ENCODE peak calls at places on chromosomes 11 and 22, in five cellular contexts. E is esophagus squamous epithelium, J is cardiac muscle cell, Y is upper lobe of right lung, P is heart left ventricle. Q is an unnamed sample.

GRCh38 chr11:67442504-67443398 is 525 bp downstream of the CORO1B start:
- DNase-seq in E (no peak), J (no peak), Y (no peak), P (no peak), Q (no peak)

GRCh38 chr11:121564948-121565684 is 112.3 kb upstream of the SORL1-AS1 start:
- DNase-seq in E (no peak), J (no peak), Y (no peak), P (no peak), Q (no peak)

GRCh38 chr11:129864811-129865210 is 30.6 kb downstream of the NFRKB start:
- DNase-seq in E (no peak), J (no peak), Y (no peak), P (no peak), Q (peak)

GRCh38 chr22:20260071-20260722 is 7.9 kb downstream of the RTN4R start:
- DNase-seq in E (no peak), J (no peak), Y (no peak), P (no peak), Q (no peak)

GRCh38 chr11:73322111-73322985 is 14.3 kb downstream of the ARHGEF17 start:
- DNase-seq in E (no peak), J (no peak), Y (no peak), P (no peak), Q (no peak)

GRCh38 chr11:12433571-12434061 is 56.2 kb downstream of the PARVA start:
- DNase-seq in E (no peak), J (no peak), Y (no peak), P (no peak), Q (no peak)

GRCh38 chr11:134592391-134592990 is 180.4 kb upstream of the B3GAT1 start:
- DNase-seq in E (no peak), J (peak), Y (peak), P (no peak), Q (no peak)

GRCh38 chr11:93571612-93572011 is 28.4 kb upstream of the SMCO4 start:
- DNase-seq in E (no peak), J (no peak), Y (no peak), P (no peak), Q (no peak)

GRCh38 chr11:93587858-93588581 is 44.8 kb upstream of the SMCO4 start:
- DNase-seq in E (no peak), J (no peak), Y (no peak), P (no peak), Q (no peak)

GRCh38 chr11:62925308-62925707 is 4.1 kb upstream of the CHRM1 start:
- DNase-seq in E (no peak), J (no peak), Y (no peak), P (no peak), Q (no peak)

GRCh38 chr11:126317681-126318641 is 14.1 kb downstream of the DCPS start:
- DNase-seq in E (no peak), J (no peak), Y (peak), P (peak), Q (no peak)

GRCh38 chr22:37132773-37133172 is 16.9 kb downstream of the IL2RB start:
- DNase-seq in E (no peak), J (no peak), Y (no peak), P (no peak), Q (no peak)

GRCh38 chr22:36337365-36338130 is 50.2 kb downstream of the MYH9 start:
- DNase-seq in E (no peak), J (no peak), Y (no peak), P (no peak), Q (no peak)

GRCh38 chr11:976431-977160 is 50.9 kb downstream of the AP2A2 start:
- DNase-seq in E (no peak), J (no peak), Y (no peak), P (no peak), Q (no peak)

GRCh38 chr11:64339754-64340408 is at the start of gene CCDC88B:
- DNase-seq in E (peak), J (no peak), Y (peak), P (no peak), Q (peak)

GRCh38 chr11:30346068-30346688 is 23.3 kb downstream of the ARL14EP start:
- DNase-seq in E (no peak), J (peak), Y (no peak), P (no peak), Q (no peak)

GRCh38 chr22:37619991-37620390 is 11.4 kb downstream of the GGA1 start:
- DNase-seq in E (no peak), J (no peak), Y (no peak), P (no peak), Q (no peak)

GRCh38 chr11:120908521-120909181 is 115.3 kb upstream of the TBCEL start:
- DNase-seq in E (no peak), J (no peak), Y (no peak), P (no peak), Q (no peak)

GRCh38 chr11:115470928-115471327 is 33.3 kb downstream of the CADM1 start:
- DNase-seq in E (no peak), J (no peak), Y (no peak), P (no peak), Q (no peak)

GRCh38 chr11:28673687-28674431 is 565.7 kb downstream of the METTL15 start:
- DNase-seq in E (no peak), J (no peak), Y (no peak), P (no peak), Q (no peak)

GRCh38 chr22:20656902-20657836 is 116.7 kb upstream of the SERPIND1 start:
- DNase-seq in E (no peak), J (no peak), Y (no peak), P (no peak), Q (no peak)

GRCh38 chr22:41517172-41518047 is 26.9 kb downstream of the POLR3H start:
- DNase-seq in E (no peak), J (peak), Y (no peak), P (peak), Q (no peak)

GRCh38 chr11:6237903-6238302 is 986 bp upstream of the CNGA4 start:
- DNase-seq in E (no peak), J (no peak), Y (no peak), P (no peak), Q (no peak)

GRCh38 chr22:17706451-17706900 is 67.8 kb downstream of the BID start:
- DNase-seq in E (no peak), J (no peak), Y (no peak), P (peak), Q (no peak)

GRCh38 chr22:44000123-44000522 is 24.0 kb upstream of the PARVB start:
- DNase-seq in E (no peak), J (no peak), Y (peak), P (no peak), Q (no peak)

GRCh38 chr11:18012906-18013781 is at the start of gene SERGEF:
- DNase-seq in E (peak), J (peak), Y (peak), P (peak), Q (peak)

GRCh38 chr22:18905540-18906409 is at the start of gene DGCR6:
- DNase-seq in E (no peak), J (no peak), Y (no peak), P (no peak), Q (no peak)

GRCh38 chr11:12149672-12150225 is 39.4 kb downstream of the MICAL2 start:
- DNase-seq in E (no peak), J (no peak), Y (peak), P (no peak), Q (no peak)

GRCh38 chr22:45009881-45010531 is at the start of gene PHF21B:
- DNase-seq in E (no peak), J (peak), Y (no peak), P (peak), Q (peak)

GRCh38 chr11:8564526-8564925 is 29.5 kb downstream of the STK33 start:
- DNase-seq in E (no peak), J (no peak), Y (no peak), P (no peak), Q (no peak)
- TF ChIP-seq CTCF in E (no peak), J (no peak), Y (no peak), P (no peak), Q (no peak)

GRCh38 chr11:65584723-65585171 is 8.9 kb downstream of the EHBP1L1 start:
- DNase-seq in E (no peak), J (no peak), Y (no peak), P (no peak), Q (no peak)
- H3K4me3 ChIP-seq in E (no peak), J (no peak), Y (no peak), P (no peak), Q (no peak)

GRCh38 chr11:96155627-96156378 is 187.2 kb downstream of the MAML2 start:
- DNase-seq in E (no peak), J (no peak), Y (peak), P (peak), Q (peak)
- TF ChIP-seq CTCF in E (no peak), J (peak), Y (peak), P (peak), Q (no peak)

GRCh38 chr22:30941363-30941740 is 27.2 kb downstream of the MORC2 start:
- DNase-seq in E (no peak), J (no peak), Y (no peak), P (no peak), Q (no peak)

GRCh38 chr22:30944986-30945385 is 23.6 kb downstream of the MORC2 start:
- DNase-seq in E (no peak), J (no peak), Y (no peak), P (no peak), Q (no peak)

GRCh38 chr22:30945653-30946052 is 22.9 kb downstream of the MORC2 start:
- DNase-seq in E (no peak), J (no peak), Y (no peak), P (no peak), Q (no peak)

GRCh38 chr22:30943368-30943767 is 25.2 kb downstream of the MORC2 start:
- DNase-seq in E (no peak), J (no peak), Y (no peak), P (no peak), Q (no peak)

DNA sequence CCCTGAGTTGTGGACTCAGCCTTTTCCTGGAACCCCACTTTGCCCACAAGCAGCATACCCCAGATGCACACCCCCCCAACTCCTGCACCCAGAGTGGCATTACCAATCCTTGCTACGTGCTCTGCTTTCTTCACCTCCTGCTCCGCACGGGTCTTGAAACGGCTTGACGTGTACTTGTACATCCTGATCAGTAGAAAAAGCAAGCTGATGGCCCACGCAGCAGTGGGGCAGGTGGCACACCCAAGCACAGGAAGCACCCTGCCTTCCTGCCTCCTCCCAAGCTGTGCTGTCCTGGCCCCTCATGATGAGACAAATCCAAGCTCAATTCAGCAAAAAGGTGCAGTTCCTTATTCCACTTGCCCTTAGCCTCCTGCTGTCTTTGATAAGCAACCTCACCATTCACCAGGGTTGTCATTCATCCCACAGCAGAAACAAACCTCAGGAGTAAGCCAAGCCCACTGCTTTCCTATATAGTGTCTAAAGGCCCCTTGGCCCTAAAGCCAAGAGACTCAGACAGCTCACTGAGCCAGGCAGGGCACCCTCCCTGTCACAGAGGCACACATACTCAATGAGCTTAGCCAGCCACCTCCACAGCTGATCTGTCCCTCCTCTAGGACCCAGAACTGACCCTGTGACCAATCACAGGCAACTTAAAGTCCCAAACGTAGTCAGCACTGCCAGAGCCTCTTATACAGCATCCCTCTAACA is 27.8 kb downstream of the MORC2 start:
- DNase-seq in E (no peak), J (no peak), Y (no peak), P (no peak), Q (no peak)
- H3K4me3 ChIP-seq in E (no peak), J (no peak), Y (no peak), P (no peak), Q (no peak)

Q was measured in right lobe of liver.